ENCODE peak calls at places on chromosomes 2 and 18, in seven cellular contexts. W is fibroblast of mammary gland, H is NB4, S is cardiac muscle cell, L is cardiac fibroblast, M is SK-N-SH, D is astrocyte of the spinal cord. Z is an unnamed sample.

GRCh38 chr2:197241590-197241989 is 69.0 kb downstream of the ANKRD44 start:
- DNase-seq in L (no peak), M (no peak), W (no peak), H (no peak), D (no peak), S (no peak), Z (no peak)

GRCh38 chr2:142741764-142742269 is 135.6 kb upstream of the KYNU start:
- DNase-seq in S (no peak), W (peak), M (no peak), D (no peak), H (no peak), L (no peak), Z (no peak)

GRCh38 chr2:170052151-170052550 is 125.8 kb upstream of the MYO3B start:
- DNase-seq in L (peak), H (no peak), D (peak), M (no peak), W (peak), S (peak), Z (no peak)

GRCh38 chr2:36455788-36456187 is 100.2 kb downstream of the CRIM1 start:
- DNase-seq in M (no peak), D (peak), L (peak), W (no peak), H (no peak), S (no peak), Z (no peak)

GRCh38 chr2:1598800-1599199 is 145.5 kb downstream of the PXDN start:
- DNase-seq in L (no peak), M (no peak), D (no peak), H (no peak), S (no peak), W (no peak), Z (peak)

GRCh38 chr18:62781262-62781661 is 65.9 kb downstream of the PHLPP1 start:
- DNase-seq in L (no peak), M (no peak), S (no peak), W (no peak), H (no peak), D (no peak), Z (no peak)

GRCh38 chr18:23143059-23143831 is 8.0 kb downstream of the CABLES1 start:
- DNase-seq in H (peak), M (no peak), W (no peak), S (peak), L (peak), D (no peak), Z (peak)

GRCh38 chr18:45557296-45557695 is 58.0 kb upstream of the SLC14A2 start:
- DNase-seq in D (no peak), W (no peak), M (no peak), S (no peak), H (no peak), L (no peak), Z (no peak)

GRCh38 chr18:63266888-63267790 is 52.4 kb downstream of the BCL2 start:
- DNase-seq in D (no peak), L (no peak), H (no peak), S (no peak), M (no peak), W (no peak), Z (no peak)

GRCh38 chr18:812673-813404 is 797 bp upstream of the YES1 start:
- DNase-seq in L (peak), D (peak), H (peak), M (peak), S (peak), W (peak), Z (peak)

GRCh38 chr2:233551491-233551890 is 15.1 kb downstream of the USP40 start:
- DNase-seq in D (no peak), M (no peak), S (no peak), L (no peak), H (no peak), W (no peak), Z (no peak)

GRCh38 chr2:74849228-74849892 is 15.4 kb downstream of the HK2 start:
- DNase-seq in W (no peak), M (no peak), S (peak), L (peak), D (no peak), H (peak), Z (no peak)

GRCh38 chr2:9422321-9423099 is 818 bp downstream of the ITGB1BP1 start:
- DNase-seq in M (peak), L (peak), W (peak), S (no peak), H (peak), D (peak), Z (peak)

GRCh38 chr2:129314120-129314519 is 665.3 kb upstream of the RAB6C start:
- DNase-seq in D (no peak), H (no peak), L (no peak), S (no peak), W (no peak), M (no peak), Z (no peak)

GRCh38 chr2:39379643-39380524 is 57.2 kb downstream of the MAP4K3 start:
- DNase-seq in S (peak), L (peak), H (peak), W (peak), M (peak), D (peak), Z (no peak)

GRCh38 chr2:241272298-241272721 is 43.2 kb downstream of the HDLBP start:
- DNase-seq in S (peak), L (peak), D (peak), W (no peak), M (peak), H (peak), Z (peak)

GRCh38 chr18:23588836-23589560 is 2.7 kb upstream of the NPC1 start:
- DNase-seq in H (no peak), M (no peak), D (peak), W (peak), L (peak), S (peak), Z (no peak)

GRCh38 chr2:74835831-74836674 is 2.1 kb downstream of the HK2 start:
- DNase-seq in S (peak), H (peak), M (peak), L (peak), D (peak), W (peak), Z (no peak)

GRCh38 chr2:30259071-30259470 is 27.7 kb downstream of the LBH start:
- DNase-seq in M (no peak), D (no peak), H (no peak), W (no peak), L (no peak), S (no peak), Z (no peak)

GRCh38 chr2:240929364-240930095 is 23.4 kb downstream of the CROCC2 start:
- DNase-seq in S (no peak), H (no peak), L (no peak), W (no peak), D (no peak), M (peak), Z (peak)

GRCh38 chr2:109479804-109480203 is 134.0 kb downstream of the SEPTIN10 start:
- DNase-seq in L (no peak), M (no peak), H (peak), S (no peak), D (no peak), W (no peak), Z (no peak)

GRCh38 chr2:168934826-168935225 is 33.7 kb downstream of the G6PC2 start:
- DNase-seq in M (no peak), D (no peak), L (no peak), H (no peak), S (no peak), W (peak), Z (no peak)

GRCh38 chr18:76273956-76274355 is 221.1 kb downstream of the ZNF516 start:
- DNase-seq in S (no peak), M (no peak), L (no peak), H (no peak), W (no peak), D (no peak), Z (peak)

GRCh38 chr2:134435505-134435904 is 181.6 kb downstream of the MGAT5 start:
- DNase-seq in D (no peak), W (no peak), S (no peak), M (no peak), L (no peak), H (no peak), Z (no peak)

GRCh38 chr2:188870289-188870688 is 103.9 kb upstream of the COL3A1 start:
- DNase-seq in H (peak), L (peak), W (peak), S (peak), D (peak), M (no peak), Z (no peak)

GRCh38 chr2:238239552-238239871 is 326 bp downstream of the HES6 start:
- DNase-seq in M (no peak), D (no peak), H (no peak), L (no peak), S (no peak), W (no peak), Z (no peak)

GRCh38 chr2:14220101-14220500 is 412.4 kb upstream of the LRATD1 start:
- DNase-seq in H (no peak), W (peak), D (peak), M (no peak), S (no peak), L (no peak), Z (no peak)

GRCh38 chr2:101047075-101047766 is 45.1 kb downstream of the RPL31 start:
- DNase-seq in L (peak), W (peak), D (peak), H (no peak), M (no peak), S (peak), Z (peak)

GRCh38 chr2:96533292-96534073 is 3.1 kb upstream of the ARID5A start:
- DNase-seq in W (peak), S (peak), D (peak), L (peak), M (no peak), H (peak), Z (peak)

GRCh38 chr2:108813732-108814131 is 27.2 kb downstream of the CCDC138 start:
- DNase-seq in L (no peak), M (no peak), H (no peak), W (peak), S (no peak), D (no peak), Z (no peak)

GRCh38 chr18:56233595-56233994 is 404.8 kb downstream of the TXNL1 start:
- DNase-seq in H (no peak), S (peak), W (peak), M (no peak), L (peak), D (peak), Z (no peak)

GRCh38 chr2:127592761-127593227 is 53.2 kb upstream of the GPR17 start:
- DNase-seq in D (no peak), S (no peak), L (no peak), H (no peak), M (no peak), W (no peak), Z (no peak)

GRCh38 chr2:36811071-36811470 is 114.6 kb downstream of the VIT start:
- DNase-seq in D (no peak), L (no peak), W (no peak), M (no peak), H (no peak), S (no peak), Z (peak)

GRCh38 chr18:70110678-70111077 is 94.8 kb downstream of the RTTN start:
- DNase-seq in L (no peak), S (no peak), H (no peak), M (no peak), D (no peak), W (no peak), Z (no peak)

GRCh38 chr2:18356676-18357075 is 203.8 kb downstream of the RDH14 start:
- DNase-seq in L (peak), H (no peak), W (peak), S (peak), M (no peak), D (peak), Z (no peak)

GRCh38 chr2:196840171-196840570 is 31.0 kb upstream of the C2orf66 start:
- DNase-seq in W (no peak), S (no peak), L (no peak), M (no peak), D (no peak), H (no peak), Z (no peak)

GRCh38 chr2:237630216-237631000 is 3.0 kb downstream of the LRRFIP1 start:
- DNase-seq in W (no peak), S (no peak), L (no peak), H (no peak), D (no peak), M (no peak), Z (no peak)

GRCh38 chr2:172864182-172864581 is 128.5 kb downstream of the RAPGEF4 start:
- DNase-seq in S (peak), M (no peak), D (peak), L (peak), H (peak), W (peak), Z (no peak)

GRCh38 chr2:178285287-178285615 is 90.9 kb downstream of the OSBPL6 start:
- DNase-seq in M (no peak), H (no peak), W (no peak), L (peak), S (no peak), D (no peak), Z (no peak)

DNA sequence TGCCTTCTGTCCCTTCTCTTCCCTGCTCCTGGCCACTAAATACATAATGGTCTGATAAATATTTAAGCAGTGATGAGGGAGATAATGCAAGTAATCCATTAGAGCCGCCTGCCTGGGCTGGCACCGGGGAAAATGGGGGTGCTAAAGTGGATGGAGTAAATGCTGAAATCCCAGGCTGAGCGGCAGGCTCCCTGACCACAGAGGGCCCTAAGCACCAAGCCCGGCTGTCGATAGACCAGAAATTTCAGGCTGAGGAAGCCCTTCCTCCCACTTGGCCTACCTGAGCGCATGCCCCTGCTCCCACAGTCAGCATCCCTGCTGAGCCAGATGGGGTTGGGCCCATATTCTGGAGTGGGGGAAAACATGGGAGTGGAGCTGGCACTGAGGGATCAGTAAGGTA is 197.5 kb upstream of the SKOR2 start:
- DNase-seq in W (no peak), H (no peak), M (peak), D (no peak), S (no peak), L (no peak), Z (no peak)
- TF ChIP-seq CTCF in W (no peak), H (no peak), M (no peak), D (no peak), S (no peak), L (no peak), Z (no peak)

GRCh38 chr18:47968006-47968676 is 37.7 kb upstream of the SMAD2 start:
- DNase-seq in W (no peak), M (no peak), S (peak), D (peak), L (peak), H (no peak), Z (no peak)
- H3K4me3 ChIP-seq in W (no peak), M (no peak), S (no peak), D (no peak), L (no peak), H (no peak), Z (no peak)

GRCh38 chr18:50194623-50195532 is at the start of gene MYO5B:
- DNase-seq in M (peak), L (no peak), W (no peak), H (no peak), S (peak), D (no peak), Z (no peak)
- TF ChIP-seq CTCF in M (peak), L (no peak), W (no peak), H (no peak), S (no peak), D (no peak), Z (no peak)

GRCh38 chr2:23782126-23782525 is 144.8 kb downstream of the ATAD2B start:
- DNase-seq in H (no peak), D (no peak), S (no peak), M (no peak), W (no peak), L (no peak), Z (no peak)

GRCh38 chr2:23782647-23783046 is 144.3 kb downstream of the ATAD2B start:
- DNase-seq in M (no peak), D (no peak), W (no peak), H (no peak), S (no peak), L (no peak), Z (no peak)

GRCh38 chr2:23776021-23776420 is 150.9 kb downstream of the ATAD2B start:
- DNase-seq in S (no peak), D (no peak), M (no peak), H (no peak), L (no peak), W (no peak), Z (no peak)

GRCh38 chr2:23772684-23773083 is 154.2 kb downstream of the ATAD2B start:
- DNase-seq in D (no peak), L (no peak), H (no peak), S (no peak), W (no peak), M (no peak), Z (no peak)

GRCh38 chr2:23777857-23778256 is 149.1 kb downstream of the ATAD2B start:
- DNase-seq in S (no peak), W (no peak), D (no peak), H (no peak), L (no peak), M (peak), Z (no peak)
- H3K4me3 ChIP-seq in S (no peak), W (no peak), D (no peak), H (no peak), L (no peak), M (no peak), Z (no peak)

GRCh38 chr2:73749314-73749713 is 12.2 kb upstream of the TPRKB start:
- DNase-seq in H (peak), M (no peak), L (no peak), W (peak), S (no peak), D (no peak), Z (no peak)

GRCh38 chr2:73746015-73746876 is 9.1 kb upstream of the TPRKB start:
- DNase-seq in M (no peak), D (no peak), W (no peak), H (no peak), L (no peak), S (no peak), Z (no peak)

DNA sequence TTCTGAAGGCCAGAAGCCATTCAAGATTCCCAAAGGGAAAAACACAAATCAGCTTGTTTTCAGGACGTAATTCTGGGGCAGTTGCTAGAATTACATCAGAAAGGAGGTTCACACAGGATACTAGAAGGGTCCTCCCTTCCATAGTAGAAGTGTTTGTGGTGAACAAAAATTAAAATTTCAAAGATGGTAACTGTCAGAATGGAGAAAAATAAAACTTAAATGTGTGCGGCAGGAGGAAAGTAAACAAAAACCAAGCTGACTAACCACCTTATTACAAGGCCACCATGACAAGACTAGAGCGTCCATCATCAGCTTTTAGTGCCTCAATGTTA is 9.7 kb upstream of the TPRKB start:
- DNase-seq in S (no peak), H (no peak), W (no peak), L (no peak), D (no peak), M (no peak), Z (no peak)
- TF ChIP-seq CTCF in S (no peak), H (no peak), W (no peak), L (no peak), D (no peak), M (no peak), Z (no peak)

DNA sequence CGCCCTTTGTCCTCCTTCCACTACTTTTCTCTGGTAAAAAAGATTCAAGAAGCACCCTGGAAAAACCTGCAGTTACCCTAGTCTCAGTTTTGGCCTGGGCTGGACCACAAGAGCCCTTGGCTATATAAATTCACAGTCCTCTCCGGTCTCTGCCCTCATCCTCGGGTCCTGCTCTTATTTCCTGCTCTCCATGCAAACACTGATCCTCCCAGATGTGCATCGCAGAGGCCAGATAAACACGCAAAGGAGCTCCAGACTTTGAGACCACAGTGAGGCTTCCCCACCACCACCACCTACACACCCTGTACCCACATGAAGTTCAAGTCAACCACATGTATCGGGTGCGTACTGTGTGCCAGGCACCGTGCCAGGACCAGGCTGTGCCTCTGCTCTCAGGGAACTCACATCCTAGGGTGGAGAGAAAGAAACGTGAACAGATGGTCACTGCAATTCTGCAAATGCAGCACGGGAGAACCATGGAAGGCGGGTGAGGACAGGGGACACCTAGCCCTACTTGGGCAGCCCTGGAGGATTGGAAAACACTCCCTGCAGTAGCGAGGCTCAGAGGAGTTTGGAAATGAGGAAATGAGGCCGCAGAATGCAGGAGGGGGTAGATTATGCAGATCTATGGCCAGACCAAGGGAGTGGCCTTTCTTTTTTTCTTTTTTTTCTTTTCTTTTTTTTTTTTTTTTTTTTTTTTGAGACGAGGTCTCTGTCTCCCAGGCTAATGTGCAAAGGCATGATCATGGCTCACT is 7.5 kb downstream of the CTDSP1 start:
- DNase-seq in S (peak), M (peak), W (peak), D (peak), L (peak), H (peak), Z (peak)
- H3K4me3 ChIP-seq in S (peak), M (peak), W (peak), D (peak), L (peak), H (peak), Z (no peak)

GRCh38 chr2:234608946-234609345 is 112.1 kb upstream of the ARL4C start:
- DNase-seq in S (no peak), W (no peak), L (no peak), D (no peak), H (no peak), M (no peak), Z (no peak)
- TF ChIP-seq CTCF in S (no peak), W (no peak), L (no peak), D (no peak), H (no peak), M (no peak), Z (no peak)

DNA sequence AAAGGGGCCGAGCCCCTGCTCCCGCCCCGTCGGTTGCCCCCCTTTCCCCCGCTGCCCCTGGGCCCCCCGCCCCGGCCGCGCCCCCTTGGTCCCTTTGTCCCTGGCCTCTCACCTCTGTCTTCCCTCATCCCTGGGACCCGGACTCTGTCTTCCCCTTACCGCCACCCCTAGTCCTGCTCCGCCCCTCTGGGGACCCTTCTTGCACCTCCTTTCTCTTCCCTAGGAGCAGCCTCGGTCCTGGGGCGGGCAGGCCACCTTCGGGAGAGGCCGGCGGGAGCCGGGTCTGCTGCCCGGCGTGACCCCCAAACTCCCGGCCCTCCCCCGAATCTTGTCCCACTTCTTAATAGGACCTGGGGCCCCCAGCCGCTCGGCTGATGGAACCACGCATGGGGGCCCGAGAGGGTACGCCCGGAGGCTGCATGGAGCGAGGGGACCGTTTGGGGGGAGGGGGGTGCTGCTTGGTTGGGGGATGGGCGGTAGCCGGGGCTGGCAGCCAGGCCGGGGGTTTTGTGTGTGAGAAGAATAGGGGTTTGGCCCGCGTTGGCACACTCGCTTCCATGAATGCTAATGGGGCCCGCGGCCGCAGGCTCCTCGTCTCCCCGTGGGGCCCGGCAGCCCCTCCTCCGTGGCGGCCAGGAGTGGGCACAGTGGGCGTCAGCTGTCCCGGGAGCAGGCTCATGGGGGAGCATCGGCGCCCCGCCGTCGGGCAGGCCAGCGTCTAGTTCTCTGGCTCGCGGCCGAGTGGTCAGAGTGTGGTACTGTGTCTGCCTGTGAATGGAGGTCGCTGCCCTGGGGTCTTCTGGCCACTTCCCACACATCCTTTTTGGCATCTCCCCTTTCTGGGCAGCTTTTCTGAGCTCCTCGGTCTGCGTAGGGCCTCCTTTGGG is 951 bp downstream of the GAREM2 start:
- DNase-seq in L (no peak), H (no peak), W (no peak), S (no peak), M (peak), D (no peak), Z (peak)
- H3K4me3 ChIP-seq in L (no peak), H (no peak), W (no peak), S (peak), M (peak), D (no peak), Z (no peak)